ENCODE peak calls at places on chromosomes 2 and 18, in nine cellular contexts. Z is GDM1; A is NCI-H345; J is ELR; P is smooth muscle cell of the brain vasculature; T is GM06990; B is kidney epithelial cell; C is stimulated activated CD4-positive, alpha-beta T cell treated with anti-CD3 and anti-CD28 coated beads, Interleukin-15, amount 100 ng/mL, for 1 hour; D is stimulated activated CD8-positive, alpha-beta memory T cell treated with anti-CD3 and anti-CD28 coated beads, Interleukin-15, amount 100 ng/mL, for 4 hours. K is an unnamed sample.

GRCh38 chr2:203583696-203584095 is 48.6 kb upstream of the RAPH1 start:
- DNase-seq in C (no peak), P (no peak), B (peak; percentile 73), D (no peak), Z (no peak), J (peak; percentile 91), A (no peak), T (peak; percentile 40), K (no peak)

GRCh38 chr2:21443494-21444105 is 319.8 kb downstream of the TDRD15 start:
- DNase-seq in A (no peak), B (no peak), P (no peak), Z (no peak), D (no peak), T (no peak), J (no peak), C (no peak), K (no peak)

GRCh38 chr2:207515671-207516070 is 14.1 kb upstream of the CREB1 start:
- DNase-seq in P (no peak), Z (no peak), B (no peak), J (no peak), A (no peak), D (no peak), T (no peak), C (no peak), K (no peak)

GRCh38 chr2:43184339-43184895 is 42.0 kb downstream of the ZFP36L2 start:
- DNase-seq in T (no peak), P (no peak), D (peak; percentile 35), C (no peak), A (no peak), J (peak; percentile 90), Z (no peak), B (peak; percentile 87), K (peak; percentile 67)

GRCh38 chr18:43129946-43130523 is 14.6 kb upstream of the RIT2 start:
- DNase-seq in C (no peak), Z (no peak), B (no peak), A (no peak), D (no peak), J (no peak), T (no peak), P (peak; percentile 3), K (no peak)

GRCh38 chr2:241703128-241703604 is 1.3 kb downstream of the ING5 start:
- DNase-seq in J (peak; percentile 31), P (no peak), B (no peak), A (peak; percentile 22), C (no peak), Z (no peak), D (no peak), T (no peak), K (no peak)

GRCh38 chr18:37578886-37579513 is 13.4 kb upstream of the CELF4 start:
- DNase-seq in J (peak; percentile 9), D (no peak), P (no peak), A (peak; percentile 21), B (no peak), Z (no peak), C (no peak), T (no peak), K (no peak)

GRCh38 chr18:76414936-76415621 is 80.0 kb downstream of the ZNF516 start:
- DNase-seq in D (no peak), A (no peak), C (no peak), T (no peak), B (no peak), Z (no peak), P (no peak), J (no peak), K (no peak)

GRCh38 chr2:214987261-214987660 is 151.2 kb downstream of the ABCA12 start:
- DNase-seq in A (no peak), J (no peak), D (no peak), Z (no peak), B (no peak), C (no peak), T (no peak), P (no peak), K (no peak)